ENCODE peak calls at places on chromosomes 4 and X, in eight cellular contexts. J, H, N, O, U, P, K and Y are unnamed samples.

GRCh38 chr4:104641427-104641826 is 146.7 kb upstream of the CXXC4 start:
- DNase-seq in J (no peak), H (no peak), N (no peak), O (no peak), U (no peak), P (no peak), K (no peak), Y (no peak)

GRCh38 chr4:142264961-142265360 is 581.1 kb downstream of the INPP4B start:
- DNase-seq in J (peak; percentile 86), H (no peak), N (no peak), O (no peak), U (no peak), P (no peak), K (peak; percentile 5), Y (no peak)

GRCh38 chr4:169485084-169485483 is 127.3 kb downstream of the NEK1 start:
- DNase-seq in J (peak; percentile 47), H (no peak), N (no peak), O (no peak), U (no peak), P (no peak), K (no peak), Y (peak; percentile 69)

GRCh38 chr4:138251904-138252303 is 9.8 kb upstream of the SLC7A11 start:
- DNase-seq in J (no peak), H (no peak), N (no peak), O (no peak), U (no peak), P (no peak), K (no peak), Y (no peak)

GRCh38 chr4:156109943-156110925 is 156.6 kb upstream of the CTSO start:
- DNase-seq in J (peak; percentile 68), H (no peak), N (no peak), O (no peak), U (no peak), P (peak; percentile 59), K (peak; percentile 28), Y (peak; percentile 72)

GRCh38 chr4:189414021-189414420 is 526.7 kb upstream of the FRG1 start:
- DNase-seq in J (no peak), H (no peak), N (no peak), O (no peak), U (no peak), P (no peak), K (no peak), Y (no peak)

GRCh38 chr4:173517781-173518371 is 12.2 kb downstream of the HAND2 start:
- DNase-seq in J (peak; percentile 73), H (no peak), N (no peak), O (no peak), U (no peak), P (no peak), K (peak; percentile 39), Y (peak; percentile 69)

GRCh38 chrX:71216446-71216845 is 6.6 kb upstream of the GJB1 start:
- DNase-seq in J (peak; percentile 13), H (no peak), N (no peak), O (no peak), U (no peak), P (no peak), K (no peak), Y (no peak)

GRCh38 chr4:184163813-184164212 is 53.9 kb downstream of the ENPP6 start:
- DNase-seq in J (peak; percentile 32), H (peak; percentile 31), N (no peak), O (peak; percentile 17), U (peak; percentile 34), P (peak; percentile 57), K (peak; percentile 84), Y (no peak)

GRCh38 chr4:137611998-137612700 is 79.9 kb upstream of the PCDH18 start:
- DNase-seq in J (peak; percentile 17), H (no peak), N (no peak), O (no peak), U (no peak), P (peak; percentile 13), K (no peak), Y (no peak)

GRCh38 chr4:87853108-87853507 is 20.3 kb downstream of the MEPE start:
- DNase-seq in J (peak; percentile 80), H (peak; percentile 16), N (no peak), O (no peak), U (no peak), P (peak; percentile 40), K (peak; percentile 62), Y (peak; percentile 52)

GRCh38 chr4:1683371-1683902 is 676 bp downstream of the FAM53A start:
- DNase-seq in J (peak; percentile 88), H (peak; percentile 24), N (no peak), O (peak; percentile 47), U (no peak), P (peak; percentile 66), K (peak; percentile 51), Y (peak; percentile 92)

GRCh38 chr4:911871-912490 is 20.1 kb downstream of the GAK start:
- DNase-seq in J (no peak), H (no peak), N (no peak), O (no peak), U (no peak), P (no peak), K (no peak), Y (no peak)

GRCh38 chr4:134787315-134787714 is 585.7 kb upstream of the PABPC4L start:
- DNase-seq in J (no peak), H (no peak), N (no peak), O (no peak), U (no peak), P (no peak), K (no peak), Y (peak; percentile 47)

GRCh38 chr4:81118086-81118485 is 87.6 kb downstream of the BMP3 start:
- DNase-seq in J (no peak), H (no peak), N (no peak), O (no peak), U (no peak), P (no peak), K (no peak), Y (no peak)

GRCh38 chr4:53810643-53811042 is 219.4 kb upstream of the LNX1 start:
- DNase-seq in J (no peak), H (no peak), N (no peak), O (no peak), U (no peak), P (no peak), K (no peak), Y (no peak)

GRCh38 chr4:8506373-8507250 is 66.0 kb downstream of the TRMT44 start:
- DNase-seq in J (peak; percentile 84), H (no peak), N (no peak), O (no peak), U (no peak), P (peak; percentile 65), K (peak; percentile 32), Y (no peak)

GRCh38 chrX:133865761-133866470 is 119.5 kb downstream of the GPC3 start:
- DNase-seq in J (no peak), H (no peak), N (no peak), O (no peak), U (no peak), P (no peak), K (no peak), Y (no peak)

GRCh38 chr4:3851881-3852280 is 85.7 kb downstream of the ADRA2C start:
- DNase-seq in J (no peak), H (no peak), N (no peak), O (no peak), U (no peak), P (no peak), K (no peak), Y (no peak)

GRCh38 chrX:53357799-53358530 is 64.5 kb downstream of the SMC1A start:
- DNase-seq in J (peak; percentile 49), H (no peak), N (no peak), O (no peak), U (no peak), P (peak; percentile 13), K (peak; percentile 38), Y (peak; percentile 47)

GRCh38 chrX:102966701-102967100 is 29.6 kb downstream of the RAB40AL start:
- DNase-seq in J (peak; percentile 25), H (no peak), N (no peak), O (no peak), U (no peak), P (no peak), K (no peak), Y (no peak)

GRCh38 chr4:151522790-151523332 is 113.9 kb downstream of the FHIP1A start:
- DNase-seq in J (no peak), H (no peak), N (no peak), O (no peak), U (no peak), P (no peak), K (no peak), Y (no peak)

GRCh38 chr4:10045481-10045880 is 24.2 kb upstream of the SLC2A9 start:
- DNase-seq in J (no peak), H (no peak), N (no peak), O (no peak), U (no peak), P (peak; percentile 44), K (peak; percentile 36), Y (peak; percentile 27)

GRCh38 chrX:150913511-150913910 is 15.0 kb upstream of the CD99L2 start:
- DNase-seq in J (peak; percentile 51), H (no peak), N (no peak), O (no peak), U (no peak), P (no peak), K (no peak), Y (no peak)

GRCh38 chr4:2443061-2443730 is 24.4 kb downstream of the CFAP99 start:
- DNase-seq in J (no peak), H (no peak), N (no peak), O (no peak), U (no peak), P (no peak), K (no peak), Y (no peak)

GRCh38 chrX:146054311-146054710 is 236.7 kb downstream of the SLITRK2 start:
- DNase-seq in J (no peak), H (no peak), N (no peak), O (no peak), U (no peak), P (no peak), K (no peak), Y (no peak)

GRCh38 chrX:148609766-148610698 is 109.6 kb downstream of the AFF2 start:
- DNase-seq in J (peak; percentile 2), H (no peak), N (peak; percentile 0), O (no peak), U (no peak), P (no peak), K (peak; percentile 21), Y (no peak)

GRCh38 chrX:40077906-40078305 is 19.9 kb downstream of the BCOR start:
- DNase-seq in J (no peak), H (no peak), N (no peak), O (no peak), U (no peak), P (no peak), K (no peak), Y (no peak)

GRCh38 chrX:105098812-105099211 is 121.7 kb downstream of the TEX13A start:
- DNase-seq in J (no peak), H (no peak), N (no peak), O (no peak), U (no peak), P (no peak), K (no peak), Y (no peak)